ENCODE peak calls at places on chromosomes 7 and 10, in eight cellular contexts. U is uterus; X is HepG2; O is naive thymus-derived CD4-positive, alpha-beta T cell; A is neuronal stem cell; J is testis; F is NT2/D1; Y is aorta. P is an unnamed sample.
A peak's percentile ranks its signal among the peaks of the same experiment; 100 is the strongest.

GRCh38 chr10:100100651-100101525 is 19.2 kb upstream of the CPN1 start:
- DNase-seq in U (no peak), X (peak; percentile 76), O (no peak), A (no peak), J (no peak), F (peak; percentile 3), Y (no peak), P (no peak)

GRCh38 chr7:326273-326672 is 36.3 kb downstream of the FOXL3 start:
- DNase-seq in U (no peak), X (no peak), O (no peak), A (no peak), J (no peak), F (no peak), Y (no peak), P (no peak)

GRCh38 chr7:17898111-17898510 is 42.2 kb downstream of the SNX13 start:
- DNase-seq in U (no peak), X (no peak), O (no peak), A (no peak), J (no peak), F (no peak), Y (no peak), P (no peak)

GRCh38 chr10:95440756-95441546 is 120.2 kb downstream of the SORBS1 start:
- DNase-seq in U (no peak), X (peak; percentile 43), O (no peak), A (no peak), J (no peak), F (no peak), Y (no peak), P (no peak)

GRCh38 chr10:46028584-46029570 is 1.5 kb downstream of the NCOA4 start:
- DNase-seq in U (no peak), X (peak; percentile 95), O (no peak), A (peak; percentile 33), J (no peak), F (peak; percentile 13), Y (no peak), P (no peak)

GRCh38 chr7:80134536-80135305 is at the start of gene GNAI1:
- DNase-seq in U (peak; percentile 76), X (peak; percentile 27), O (peak; percentile 43), A (peak; percentile 79), J (peak; percentile 84), F (peak; percentile 44), Y (peak; percentile 79), P (peak; percentile 82)

GRCh38 chr7:3134715-3135114 is 91.0 kb upstream of the CARD11 start:
- DNase-seq in U (no peak), X (no peak), O (no peak), A (no peak), J (no peak), F (peak; percentile 56), Y (no peak), P (no peak)

GRCh38 chr10:63917363-63917762 is 396.2 kb downstream of the REEP3 start:
- DNase-seq in U (no peak), X (no peak), O (no peak), A (no peak), J (no peak), F (no peak), Y (no peak), P (no peak)

GRCh38 chr10:88474884-88475844 is 108.0 kb downstream of the RNLS start:
- DNase-seq in U (peak; percentile 62), X (no peak), O (no peak), A (no peak), J (peak; percentile 50), F (no peak), Y (no peak), P (no peak)

GRCh38 chr10:67978749-67979148 is 94.3 kb downstream of the SIRT1 start:
- DNase-seq in U (no peak), X (no peak), O (no peak), A (no peak), J (no peak), F (no peak), Y (no peak), P (no peak)

GRCh38 chr7:8263048-8263447 is 1.1 kb upstream of the ICA1 start:
- DNase-seq in U (no peak), X (no peak), O (no peak), A (no peak), J (no peak), F (no peak), Y (no peak), P (no peak)

GRCh38 chr7:48875300-48875916 is 48.9 kb upstream of the CDC14C start:
- DNase-seq in U (no peak), X (peak; percentile 15), O (no peak), A (peak; percentile 39), J (peak; percentile 82), F (peak; percentile 80), Y (no peak), P (no peak)

GRCh38 chr10:22931948-22932347 is 4.1 kb downstream of the ARMC3 start:
- DNase-seq in U (no peak), X (no peak), O (no peak), A (no peak), J (no peak), F (no peak), Y (no peak), P (no peak)

GRCh38 chr10:5534880-5535856 is 10.4 kb downstream of the CALML3 start:
- DNase-seq in U (peak; percentile 5), X (peak; percentile 73), O (no peak), A (no peak), J (no peak), F (no peak), Y (no peak), P (peak; percentile 52)

GRCh38 chr7:87510430-87510875 is 35.0 kb upstream of the ABCB4 start:
- DNase-seq in U (no peak), X (no peak), O (no peak), A (no peak), J (no peak), F (no peak), Y (no peak), P (no peak)

GRCh38 chr10:25745976-25746375 is 188.1 kb upstream of the MYO3A start:
- DNase-seq in U (no peak), X (no peak), O (no peak), A (no peak), J (no peak), F (no peak), Y (no peak), P (no peak)

GRCh38 chr10:58209669-58210068 is 58.0 kb downstream of the IPMK start:
- DNase-seq in U (no peak), X (no peak), O (no peak), A (no peak), J (no peak), F (no peak), Y (no peak), P (no peak)

GRCh38 chr10:102735065-102735562 is 8.6 kb upstream of the WBP1L start:
- DNase-seq in U (peak; percentile 73), X (no peak), O (no peak), A (no peak), J (peak; percentile 51), F (no peak), Y (peak; percentile 82), P (no peak)

GRCh38 chr10:91613411-91614253 is 19.2 kb downstream of the PPP1R3C start:
- DNase-seq in U (no peak), X (no peak), O (no peak), A (no peak), J (no peak), F (no peak), Y (no peak), P (no peak)

GRCh38 chr7:514651-515598 is 4.7 kb downstream of the PDGFA start:
- DNase-seq in U (peak; percentile 36), X (no peak), O (no peak), A (peak; percentile 24), J (no peak), F (no peak), Y (peak; percentile 75), P (no peak)

GRCh38 chr10:79249156-79250121 is 97.8 kb upstream of the PPIF start:
- DNase-seq in U (no peak), X (no peak), O (no peak), A (no peak), J (no peak), F (no peak), Y (no peak), P (no peak)

GRCh38 chr7:75951506-75951905 is 36.6 kb downstream of the POR start:
- DNase-seq in U (no peak), X (peak; percentile 33), O (no peak), A (no peak), J (no peak), F (no peak), Y (no peak), P (no peak)

GRCh38 chr7:150326657-150327268 is 3.4 kb upstream of the ACTR3C start:
- DNase-seq in U (no peak), X (no peak), O (no peak), A (no peak), J (no peak), F (no peak), Y (no peak), P (no peak)
- H3K36me3 ChIP-seq in U (no peaks in the 10 kb centered on the region), X (peaks cover 66% of the 10 kb centered on the region), O (peaks cover 56% of the 10 kb centered on the region), A (no peaks in the 10 kb centered on the region), J (no peaks in the 10 kb centered on the region), F (peaks cover 54% of the 10 kb centered on the region), Y (no peaks in the 10 kb centered on the region), P (peaks cover 19% of the 10 kb centered on the region)

DNA sequence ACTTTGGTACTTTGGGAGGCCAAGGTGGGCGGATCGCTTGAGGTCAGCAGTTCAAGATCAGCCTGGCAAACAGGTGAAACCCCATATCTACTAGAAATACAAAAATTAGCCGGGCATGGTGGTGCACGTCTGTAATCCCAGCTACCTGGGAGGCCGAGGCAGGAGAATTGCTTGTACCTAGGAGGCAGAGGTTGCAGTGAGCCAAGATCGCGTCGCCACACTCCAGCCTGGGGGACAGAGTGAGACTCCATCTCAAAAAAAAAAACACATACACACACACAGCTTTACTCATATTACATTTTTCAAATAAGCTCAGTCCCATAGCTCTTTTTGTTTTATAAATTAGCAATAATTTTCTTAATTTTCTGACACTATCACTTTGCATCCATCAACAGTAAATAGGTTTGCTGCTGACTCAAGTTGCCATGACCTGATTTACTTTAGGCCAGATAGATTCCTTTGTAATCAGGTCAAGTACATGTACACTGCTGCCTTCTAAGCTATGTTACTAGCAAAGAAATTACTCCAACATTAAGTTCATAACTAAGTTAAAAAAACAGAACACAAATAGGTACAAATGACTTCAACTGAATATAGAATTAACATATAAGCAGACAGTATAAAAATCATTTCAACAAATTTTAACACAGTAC is 31.5 kb downstream of the WAPL start:
- DNase-seq in U (no peak), X (no peak), O (no peak), A (no peak), J (no peak), F (no peak), Y (no peak), P (no peak)
- H3K36me3 ChIP-seq in U (no peaks in the 10 kb centered on the region), X (peaks cover 46% of the 10 kb centered on the region), O (peaks cover 31% of the 10 kb centered on the region), A (peaks cover 81% of the 10 kb centered on the region), J (no peaks in the 10 kb centered on the region), F (peaks cover 34% of the 10 kb centered on the region), Y (no peaks in the 10 kb centered on the region), P (peaks cover 29% of the 10 kb centered on the region)

GRCh38 chr7:45623157-45623556 is 49.0 kb downstream of the ADCY1 start:
- DNase-seq in U (no peak), X (no peak), O (no peak), A (no peak), J (no peak), F (no peak), Y (no peak), P (no peak)

GRCh38 chr7:45622058-45622457 is 47.9 kb downstream of the ADCY1 start:
- DNase-seq in U (no peak), X (no peak), O (no peak), A (no peak), J (no peak), F (peak; percentile 11), Y (no peak), P (no peak)

GRCh38 chr7:45617166-45617565 is 43.0 kb downstream of the ADCY1 start:
- DNase-seq in U (no peak), X (no peak), O (no peak), A (no peak), J (no peak), F (peak; percentile 25), Y (no peak), P (no peak)
- H3K36me3 ChIP-seq in U (no peaks in the 10 kb centered on the region), X (no peaks in the 10 kb centered on the region), O (no peaks in the 10 kb centered on the region), A (peaks cover 2% of the 10 kb centered on the region), J (no peaks in the 10 kb centered on the region), F (no peaks in the 10 kb centered on the region), Y (no peaks in the 10 kb centered on the region), P (no peaks in the 10 kb centered on the region)

GRCh38 chr10:93313798-93314197 is 168.3 kb downstream of the MYOF start:
- DNase-seq in U (no peak), X (no peak), O (no peak), A (no peak), J (no peak), F (no peak), Y (no peak), P (no peak)
- H3K36me3 ChIP-seq in U (no peaks in the 10 kb centered on the region), X (no peaks in the 10 kb centered on the region), O (no peaks in the 10 kb centered on the region), A (peaks cover 30% of the 10 kb centered on the region), J (no peaks in the 10 kb centered on the region), F (peaks cover 61% of the 10 kb centered on the region), Y (peaks cover 21% of the 10 kb centered on the region), P (peaks cover 94% of the 10 kb centered on the region)